ENCODE peak calls at places on chromosomes 12 and 14, in four cellular contexts. V is aorta, D is A549, X is fibroblast of mammary gland. U is an unnamed sample.
A peak's percentile ranks its signal among the peaks of the same experiment; 100 is the strongest.

GRCh38 chr12:6767592-6768384 is 1.6 kb downstream of the PTMS start:
- DNase-seq in V (no peak), D (no peak), X (no peak), U (no peak)

GRCh38 chr12:82504411-82504810 is 146.1 kb downstream of the METTL25 start:
- DNase-seq in V (no peak), D (no peak), X (no peak), U (no peak)

GRCh38 chr14:34075095-34075744 is 124.3 kb upstream of the EGLN3 start:
- DNase-seq in V (no peak), D (no peak), X (no peak), U (no peak)

GRCh38 chr14:52694761-52695480 is 437 bp downstream of the ERO1A start:
- DNase-seq in V (peak; percentile 62), D (peak; percentile 45), X (peak; percentile 56), U (peak; percentile 63)

GRCh38 chr14:75090353-75090752 is 20.9 kb downstream of the ZC2HC1C start:
- DNase-seq in V (no peak), D (no peak), X (no peak), U (peak; percentile 17)

GRCh38 chr12:83434600-83434999 is 747.9 kb downstream of the TMTC2 start:
- DNase-seq in V (no peak), D (no peak), X (no peak), U (peak; percentile 4)

GRCh38 chr12:123532021-123532420 is 1.5 kb downstream of the RILPL1 start:
- DNase-seq in V (peak; percentile 60), D (no peak), X (peak; percentile 36), U (peak; percentile 22)

GRCh38 chr14:63345826-63346225 is 27.1 kb upstream of the GPHB5 start:
- DNase-seq in V (no peak), D (no peak), X (no peak), U (peak; percentile 5)

GRCh38 chr14:52111583-52111982 is 42.7 kb upstream of the NID2 start:
- DNase-seq in V (no peak), D (peak; percentile 84), X (peak; percentile 91), U (peak; percentile 84)

GRCh38 chr12:30806989-30807694 is 52.4 kb upstream of the CAPRIN2 start:
- DNase-seq in V (no peak), D (peak; percentile 76), X (peak; percentile 80), U (peak; percentile 66)

GRCh38 chr12:109595321-109595902 is 21.8 kb downstream of the MVK start:
- DNase-seq in V (no peak), D (no peak), X (no peak), U (no peak)

GRCh38 chr14:64658201-64658600 is 46.0 kb upstream of the PLEKHG3 start:
- DNase-seq in V (no peak), D (no peak), X (no peak), U (no peak)

GRCh38 chr12:20214286-20214685 is 154.1 kb upstream of the PDE3A start:
- DNase-seq in V (no peak), D (no peak), X (peak; percentile 58), U (no peak)

GRCh38 chr14:54786816-54787215 is 115.8 kb downstream of the GCH1 start:
- DNase-seq in V (no peak), D (no peak), X (no peak), U (no peak)
- H3K4me3 ChIP-seq in V (no peak overlapping the region), D (no peak overlapping the region), X (no peak overlapping the region), U (no peak overlapping the region)

DNA sequence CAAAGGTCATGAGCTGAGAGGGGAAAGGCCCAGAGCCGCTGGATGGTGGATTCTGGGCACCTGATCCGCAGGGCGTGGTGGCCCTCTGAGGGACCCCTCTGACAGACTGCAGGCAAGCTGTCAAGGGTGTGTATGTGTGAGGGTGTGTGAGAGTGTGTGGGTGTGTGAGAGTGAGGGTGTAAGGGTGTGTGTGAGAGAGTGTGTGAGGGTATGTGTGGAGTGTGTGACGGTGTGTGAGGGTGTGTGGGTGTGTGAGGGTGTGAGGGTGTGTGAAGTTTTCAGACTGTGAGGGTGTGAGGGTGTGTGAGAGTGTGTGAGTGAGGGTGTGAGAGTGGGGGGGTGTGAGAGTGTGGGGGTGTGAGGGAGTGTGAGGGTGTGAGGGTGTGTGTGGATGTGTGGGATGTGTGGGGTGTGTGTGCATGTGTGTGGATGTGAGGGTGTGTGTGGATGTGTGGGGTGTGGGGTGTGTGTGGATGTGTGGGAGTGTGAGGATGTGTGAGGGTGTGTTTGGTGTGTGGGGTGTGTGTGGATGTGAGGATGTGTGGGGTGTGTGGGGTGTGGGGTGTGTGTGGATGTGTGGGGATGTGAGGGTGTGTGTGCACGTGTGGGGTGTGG is 156.7 kb downstream of the TMEM121 start:
- DNase-seq in V (no peak), D (no peak), X (no peak), U (no peak)
- H3K4me3 ChIP-seq in V (no peak overlapping the region), D (no peak overlapping the region), X (no peak overlapping the region), U (no peak overlapping the region)

DNA sequence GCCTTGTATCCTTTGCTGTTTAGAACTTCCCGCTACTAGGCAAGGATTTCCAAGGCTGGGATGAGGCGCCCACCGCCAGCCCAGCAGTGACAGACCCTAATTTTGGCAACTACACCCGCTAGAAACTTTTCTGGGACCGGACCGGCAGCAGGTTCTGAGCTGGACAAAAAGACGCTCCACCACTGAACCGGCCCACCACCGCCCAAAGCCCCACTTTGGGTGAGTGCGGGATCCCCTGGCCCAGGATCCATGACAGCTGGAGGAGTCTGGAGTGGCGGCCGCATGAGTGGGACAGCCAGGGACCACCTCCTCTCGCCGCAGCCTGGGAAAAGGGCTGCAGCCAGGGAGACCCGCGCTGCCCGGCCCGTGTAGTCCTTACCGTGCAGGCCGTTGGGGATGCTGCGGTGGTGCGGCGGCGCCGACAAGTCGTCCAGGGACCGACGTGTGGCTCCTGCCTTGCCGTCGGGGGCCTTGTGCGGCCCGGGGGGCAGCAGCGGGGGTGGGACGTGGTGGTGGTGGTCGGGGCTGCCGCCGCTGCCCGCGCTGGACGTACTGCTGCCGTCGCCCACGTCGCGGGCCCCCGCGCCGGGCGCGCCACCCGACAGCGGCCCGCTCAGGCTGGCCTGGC is 1.1 kb downstream of the CCDC85C start:
- DNase-seq in V (no peak), D (no peak), X (no peak), U (no peak)
- H3K4me3 ChIP-seq in V (no peak overlapping the region), D (peak overlapping the region; percentile 81), X (no peak overlapping the region), U (peak overlapping the region; percentile 41)

DNA sequence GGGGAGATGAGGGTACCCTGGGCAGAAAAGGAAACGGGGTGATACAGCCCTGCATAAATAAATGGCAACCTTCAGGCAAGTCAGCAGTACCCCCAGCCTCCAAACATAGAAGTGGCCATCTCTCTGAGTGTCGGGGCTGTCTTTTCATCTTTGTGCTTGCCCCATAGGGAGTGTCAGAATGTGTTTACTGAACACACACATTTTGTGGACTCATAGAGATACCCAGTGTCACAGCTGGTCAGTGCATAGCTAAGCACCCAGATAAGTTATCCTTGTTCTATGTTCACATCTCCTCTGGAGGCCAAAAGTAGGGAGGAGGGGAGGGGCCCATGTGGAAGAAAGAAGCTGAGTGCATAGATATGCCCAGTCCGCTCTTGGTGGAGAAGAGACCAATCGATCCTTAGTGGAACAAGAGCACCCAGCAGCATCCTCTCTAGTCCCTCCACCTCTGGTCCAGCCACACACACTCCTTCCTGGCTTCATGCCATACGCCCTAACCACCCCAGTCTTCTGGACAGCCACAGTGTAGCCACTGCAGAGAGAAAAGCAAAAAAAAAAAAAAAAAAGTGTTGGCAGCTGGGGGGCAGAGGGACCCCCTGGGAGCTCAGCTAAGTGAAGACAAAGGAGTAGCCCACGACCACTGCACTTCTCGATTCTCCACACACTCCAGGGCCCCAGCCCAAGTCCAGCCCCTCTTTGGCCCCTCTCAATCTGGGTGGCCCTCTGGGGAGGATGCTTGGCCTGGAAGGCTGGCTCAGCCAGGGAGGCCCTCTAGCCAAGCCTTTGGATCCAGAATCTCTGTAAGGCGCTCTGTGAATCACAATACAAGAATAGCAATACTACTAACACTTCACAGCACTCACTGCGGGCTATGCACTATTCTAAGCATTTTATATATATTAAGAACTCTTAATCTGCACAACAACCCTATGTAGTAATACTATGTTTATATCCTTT is 2.6 kb downstream of the ITGA7 start:
- DNase-seq in V (peak; percentile 76), D (no peak), X (no peak), U (no peak)
- H3K4me3 ChIP-seq in V (peak overlapping the region; percentile 54), D (no peak overlapping the region), X (no peak overlapping the region), U (no peak overlapping the region)

GRCh38 chr12:52847335-52848102 is 1.3 kb downstream of the KRT78 start:
- DNase-seq in V (peak; percentile 41), D (no peak), X (peak; percentile 14), U (peak; percentile 77)

GRCh38 chr12:52851787-52852186 is 3.0 kb upstream of the KRT78 start:
- DNase-seq in V (no peak), D (no peak), X (no peak), U (no peak)

GRCh38 chr12:52849511-52849910 is 717 bp upstream of the KRT78 start:
- DNase-seq in V (peak; percentile 2), D (no peak), X (no peak), U (no peak)

GRCh38 chr12:52848661-52849255 is at the start of gene KRT78:
- DNase-seq in V (peak; percentile 16), D (no peak), X (no peak), U (no peak)

DNA sequence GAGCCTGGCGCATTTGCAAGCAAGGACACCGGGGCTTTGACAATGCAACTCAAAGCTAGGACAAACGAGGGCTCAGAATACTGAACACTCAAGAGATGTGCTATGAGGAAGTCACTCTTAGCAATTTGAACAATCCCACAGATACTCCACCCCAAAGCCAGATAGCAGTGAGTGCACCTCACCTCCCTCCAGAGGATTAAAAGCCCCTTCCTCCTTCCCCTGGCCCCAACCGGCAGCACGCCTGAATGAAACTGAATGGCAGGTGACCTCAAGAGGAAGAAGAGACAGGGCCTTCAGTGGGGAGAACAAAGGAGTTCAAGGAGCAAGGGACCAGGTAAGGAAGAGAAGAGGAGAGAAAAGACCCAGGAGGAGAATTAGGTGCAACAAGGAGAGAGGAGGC is 1.9 kb upstream of the KRT78 start:
- DNase-seq in V (peak; percentile 9), D (no peak), X (no peak), U (no peak)
- H3K4me3 ChIP-seq in V (no peak overlapping the region), D (no peak overlapping the region), X (no peak overlapping the region), U (no peak overlapping the region)

U was measured in bronchial epithelial cell.